ENCODE peak calls at places on chromosomes 5 and 9, in five cellular contexts. N is coronary artery, T is HuH-7.5, V is HEK293T, J is amygdala. A is an unnamed sample.
A peak's percentile ranks its signal among the peaks of the same experiment; 100 is the strongest.

GRCh38 chr5:173537228-173537627 is 79.2 kb downstream of the BOD1 start:
- DNase-seq in N (no peak), V (no peak), J (no peak), T (no peak), A (no peak)

GRCh38 chr5:17951392-17952169 is 317.3 kb downstream of the TAF11L14 start:
- DNase-seq in T (no peak), N (no peak), J (no peak), V (no peak), A (no peak)

GRCh38 chr9:130835441-130836298 is 616 bp downstream of the ABL1 start:
- DNase-seq in T (peak; percentile 78), V (peak; percentile 57), N (no peak), J (no peak), A (no peak)

GRCh38 chr5:157026789-157027424 is 32.0 kb downstream of the HAVCR1 start:
- DNase-seq in V (peak; percentile 24), N (no peak), T (peak; percentile 20), J (no peak), A (no peak)

GRCh38 chr9:17291766-17292165 is 156.9 kb downstream of the CNTLN start:
- DNase-seq in V (no peak), N (no peak), T (no peak), J (no peak), A (no peak)

GRCh38 chr5:154285661-154286408 is 95.3 kb downstream of the GALNT10 start:
- DNase-seq in J (no peak), V (no peak), T (no peak), N (no peak), A (no peak)

GRCh38 chr9:80066931-80067330 is 495.2 kb downstream of the TLE4 start:
- DNase-seq in N (no peak), T (no peak), J (no peak), V (no peak), A (no peak)

GRCh38 chr9:72326643-72327042 is 38.4 kb downstream of the ZFAND5 start:
- DNase-seq in V (no peak), N (no peak), T (no peak), J (no peak), A (no peak)

GRCh38 chr9:96232539-96233241 is 69.3 kb downstream of the HSD17B3 start:
- DNase-seq in J (no peak), T (peak; percentile 43), V (peak; percentile 67), N (no peak), A (no peak)

GRCh38 chr5:1127991-1128785 is 16.3 kb upstream of the SLC12A7 start:
- DNase-seq in N (no peak), J (no peak), T (no peak), V (no peak), A (no peak)

GRCh38 chr9:4530375-4530774 is 40.1 kb downstream of the SLC1A1 start:
- DNase-seq in N (no peak), T (no peak), V (no peak), J (no peak), A (no peak)

GRCh38 chr9:14346301-14346721 is 32.4 kb upstream of the NFIB start:
- DNase-seq in T (no peak), N (peak; percentile 80), V (no peak), J (no peak), A (no peak)

GRCh38 chr5:145350501-145350900 is 484.6 kb downstream of the PRELID2 start:
- DNase-seq in N (no peak), J (no peak), V (no peak), T (no peak), A (no peak)

GRCh38 chr9:129628709-129629108 is 2.7 kb downstream of the NTMT1 start:
- DNase-seq in V (no peak), T (no peak), J (no peak), N (no peak), A (no peak)

GRCh38 chr9:30310711-30311110 is 2073.7 kb upstream of the ACO1 start:
- DNase-seq in T (no peak), V (no peak), J (no peak), N (no peak), A (no peak)

GRCh38 chr5:177968661-177969211 is 27.3 kb downstream of the PROP1 start:
- DNase-seq in V (no peak), J (no peak), T (no peak), N (peak; percentile 50), A (no peak)

GRCh38 chr5:74389531-74390305 is 250.8 kb downstream of the ENC1 start:
- DNase-seq in T (no peak), V (no peak), N (no peak), J (no peak), A (no peak)